ENCODE peak calls at places on chromosomes 4 and X, in five cellular contexts. One of them, this sample, is unnamed.

GRCh38 chr4:75843596-75843995 is 58.7 kb downstream of the PPEF2 start:
- DNase-seq in choroid plexus epithelial cell: no peak
- DNase-seq in brain microvascular endothelial cell: no peak
- DNase-seq in pancreas: no peak
- DNase-seq in cardiac muscle cell: no peak
- DNase-seq in this sample: no peak

GRCh38 chr4:40210776-40211175 is 13.9 kb downstream of the RHOH start:
- DNase-seq in pancreas: no peak
- DNase-seq in choroid plexus epithelial cell: no peak
- DNase-seq in brain microvascular endothelial cell: no peak
- DNase-seq in cardiac muscle cell: no peak
- DNase-seq in this sample: no peak

GRCh38 chrX:53547668-53548067 is 113.5 kb upstream of the HSD17B10 start:
- DNase-seq in choroid plexus epithelial cell: no peak
- DNase-seq in cardiac muscle cell: no peak
- DNase-seq in brain microvascular endothelial cell: no peak
- DNase-seq in pancreas: no peak
- DNase-seq in this sample: no peak

GRCh38 chrX:71659959-71660358 is 7.4 kb upstream of the LOC101059915 start:
- DNase-seq in brain microvascular endothelial cell: no peak
- DNase-seq in choroid plexus epithelial cell: no peak
- DNase-seq in pancreas: no peak
- DNase-seq in cardiac muscle cell: no peak
- DNase-seq in this sample: no peak

GRCh38 chr4:68271851-68272756 is 26.6 kb upstream of the TMPRSS11B start:
- DNase-seq in pancreas: no peak
- DNase-seq in brain microvascular endothelial cell: peak; percentile 35
- DNase-seq in choroid plexus epithelial cell: peak; percentile 83
- DNase-seq in cardiac muscle cell: peak; percentile 76
- DNase-seq in this sample: peak; percentile 11

GRCh38 chr4:147732516-147733193 is 767 bp downstream of the ARHGAP10 start:
- DNase-seq in choroid plexus epithelial cell: peak; percentile 59
- DNase-seq in brain microvascular endothelial cell: no peak
- DNase-seq in pancreas: peak; percentile 67
- DNase-seq in cardiac muscle cell: peak; percentile 61
- DNase-seq in this sample: no peak

GRCh38 chr4:40648742-40649281 is 19.1 kb upstream of the RBM47 start:
- DNase-seq in brain microvascular endothelial cell: no peak
- DNase-seq in choroid plexus epithelial cell: no peak
- DNase-seq in pancreas: no peak
- DNase-seq in cardiac muscle cell: no peak
- DNase-seq in this sample: no peak

GRCh38 chr4:154928640-154929257 is 147.7 kb downstream of the RBM46 start:
- DNase-seq in choroid plexus epithelial cell: peak; percentile 55
- DNase-seq in brain microvascular endothelial cell: peak; percentile 1
- DNase-seq in pancreas: no peak
- DNase-seq in cardiac muscle cell: peak; percentile 54
- DNase-seq in this sample: no peak

GRCh38 chr4:36533944-36534343 is 252.5 kb downstream of the DTHD1 start:
- DNase-seq in pancreas: no peak
- DNase-seq in brain microvascular endothelial cell: no peak
- DNase-seq in choroid plexus epithelial cell: no peak
- DNase-seq in cardiac muscle cell: no peak
- DNase-seq in this sample: no peak

GRCh38 chr4:37243722-37244582 is 591 bp upstream of the NWD2 start:
- DNase-seq in choroid plexus epithelial cell: no peak
- DNase-seq in cardiac muscle cell: peak; percentile 1
- DNase-seq in brain microvascular endothelial cell: no peak
- DNase-seq in pancreas: peak; percentile 44
- DNase-seq in this sample: no peak

GRCh38 chrX:19028560-19028959 is 44.6 kb upstream of the PHKA2 start:
- DNase-seq in pancreas: no peak
- DNase-seq in brain microvascular endothelial cell: no peak
- DNase-seq in choroid plexus epithelial cell: no peak
- DNase-seq in cardiac muscle cell: no peak
- DNase-seq in this sample: no peak

GRCh38 chr4:3462790-3463415 is at the start of gene DOK7:
- DNase-seq in pancreas: peak; percentile 84
- DNase-seq in choroid plexus epithelial cell: no peak
- DNase-seq in brain microvascular endothelial cell: no peak
- DNase-seq in cardiac muscle cell: no peak
- DNase-seq in this sample: no peak

GRCh38 chr4:152321408-152321807 is 214.5 kb downstream of the FBXW7 start:
- DNase-seq in pancreas: no peak
- DNase-seq in cardiac muscle cell: no peak
- DNase-seq in brain microvascular endothelial cell: no peak
- DNase-seq in choroid plexus epithelial cell: no peak
- DNase-seq in this sample: no peak

GRCh38 chrX:150200820-150201287 is 162.3 kb upstream of the MAMLD1 start:
- DNase-seq in choroid plexus epithelial cell: peak; percentile 97
- DNase-seq in pancreas: no peak
- DNase-seq in cardiac muscle cell: peak; percentile 94
- DNase-seq in brain microvascular endothelial cell: peak; percentile 95
- DNase-seq in this sample: no peak

GRCh38 chrX:9912341-9912740 is 54.8 kb upstream of the CLDN34 start:
- DNase-seq in pancreas: no peak
- DNase-seq in brain microvascular endothelial cell: no peak
- DNase-seq in choroid plexus epithelial cell: no peak
- DNase-seq in cardiac muscle cell: peak; percentile 37
- DNase-seq in this sample: peak; percentile 50

GRCh38 chrX:20224814-20225487 is 41.8 kb downstream of the RPS6KA3 start:
- DNase-seq in choroid plexus epithelial cell: peak; percentile 42
- DNase-seq in cardiac muscle cell: peak; percentile 22
- DNase-seq in brain microvascular endothelial cell: no peak
- DNase-seq in pancreas: no peak
- DNase-seq in this sample: no peak

GRCh38 chr4:173731257-173731656 is 201.2 kb upstream of the HAND2 start:
- DNase-seq in pancreas: no peak
- DNase-seq in cardiac muscle cell: no peak
- DNase-seq in choroid plexus epithelial cell: no peak
- DNase-seq in brain microvascular endothelial cell: no peak
- DNase-seq in this sample: no peak

GRCh38 chr4:138184881-138185280 is 57.3 kb downstream of the SLC7A11 start:
- DNase-seq in brain microvascular endothelial cell: no peak
- DNase-seq in cardiac muscle cell: peak; percentile 45
- DNase-seq in choroid plexus epithelial cell: no peak
- DNase-seq in pancreas: no peak
- DNase-seq in this sample: no peak

GRCh38 chrX:67613366-67613765 is 69.5 kb downstream of the AR start:
- DNase-seq in pancreas: no peak
- DNase-seq in brain microvascular endothelial cell: no peak
- DNase-seq in choroid plexus epithelial cell: peak; percentile 39
- DNase-seq in cardiac muscle cell: peak; percentile 15
- DNase-seq in this sample: no peak

GRCh38 chr4:168304744-168305459 is 13.7 kb downstream of the DDX60 start:
- DNase-seq in pancreas: no peak
- DNase-seq in choroid plexus epithelial cell: peak; percentile 21
- DNase-seq in cardiac muscle cell: peak; percentile 21
- DNase-seq in brain microvascular endothelial cell: peak; percentile 29
- DNase-seq in this sample: no peak

GRCh38 chrX:53086464-53086863 is 4.3 kb downstream of the TSPYL2 start:
- DNase-seq in brain microvascular endothelial cell: no peak
- DNase-seq in pancreas: peak; percentile 83
- DNase-seq in choroid plexus epithelial cell: peak; percentile 65
- DNase-seq in cardiac muscle cell: peak; percentile 59
- DNase-seq in this sample: no peak

GRCh38 chrX:135605906-135606305 is 85.4 kb downstream of the INTS6L start:
- DNase-seq in choroid plexus epithelial cell: no peak
- DNase-seq in brain microvascular endothelial cell: no peak
- DNase-seq in pancreas: no peak
- DNase-seq in cardiac muscle cell: no peak
- DNase-seq in this sample: no peak

GRCh38 chrX:107731831-107732502 is 43.6 kb downstream of the TSC22D3 start:
- DNase-seq in choroid plexus epithelial cell: peak; percentile 81
- DNase-seq in brain microvascular endothelial cell: peak; percentile 59
- DNase-seq in pancreas: peak; percentile 93
- DNase-seq in cardiac muscle cell: peak; percentile 97
- DNase-seq in this sample: no peak

GRCh38 chr4:18798123-18798522 is 776.6 kb upstream of the LCORL start:
- DNase-seq in choroid plexus epithelial cell: no peak
- DNase-seq in pancreas: no peak
- DNase-seq in brain microvascular endothelial cell: no peak
- DNase-seq in cardiac muscle cell: no peak
- DNase-seq in this sample: no peak

GRCh38 chr4:38034986-38035882 is 75.0 kb downstream of the PTTG2 start:
- DNase-seq in pancreas: no peak
- DNase-seq in brain microvascular endothelial cell: peak; percentile 60
- DNase-seq in choroid plexus epithelial cell: peak; percentile 84
- DNase-seq in cardiac muscle cell: peak; percentile 78
- DNase-seq in this sample: peak; percentile 52

GRCh38 chrX:97126020-97126419 is 242.3 kb downstream of the RPA4 start:
- DNase-seq in cardiac muscle cell: peak; percentile 63
- DNase-seq in choroid plexus epithelial cell: peak; percentile 36
- DNase-seq in brain microvascular endothelial cell: peak; percentile 0
- DNase-seq in pancreas: no peak
- DNase-seq in this sample: no peak

GRCh38 chrX:24965400-24965799 is 50.4 kb downstream of the ARX start:
- DNase-seq in choroid plexus epithelial cell: no peak
- DNase-seq in cardiac muscle cell: no peak
- DNase-seq in brain microvascular endothelial cell: no peak
- DNase-seq in pancreas: no peak
- DNase-seq in this sample: no peak

GRCh38 chrX:22060451-22060940 is 28.4 kb downstream of the PHEX start:
- DNase-seq in brain microvascular endothelial cell: no peak
- DNase-seq in cardiac muscle cell: peak; percentile 43
- DNase-seq in choroid plexus epithelial cell: peak; percentile 29
- DNase-seq in pancreas: no peak
- DNase-seq in this sample: no peak

GRCh38 chrX:147776988-147777387 is 134.7 kb upstream of the FMR1 start:
- DNase-seq in cardiac muscle cell: no peak
- DNase-seq in choroid plexus epithelial cell: no peak
- DNase-seq in pancreas: no peak
- DNase-seq in brain microvascular endothelial cell: no peak
- DNase-seq in this sample: no peak

GRCh38 chrX:69010339-69010738 is 154.9 kb downstream of the PJA1 start:
- DNase-seq in choroid plexus epithelial cell: no peak
- DNase-seq in pancreas: no peak
- DNase-seq in cardiac muscle cell: no peak
- DNase-seq in brain microvascular endothelial cell: no peak
- DNase-seq in this sample: no peak

GRCh38 chrX:108022491-108023089 is 22.3 kb upstream of the VSIG1 start:
- DNase-seq in brain microvascular endothelial cell: no peak
- DNase-seq in cardiac muscle cell: no peak
- DNase-seq in choroid plexus epithelial cell: peak; percentile 13
- DNase-seq in pancreas: no peak
- DNase-seq in this sample: no peak

GRCh38 chrX:29447867-29448266 is 767.5 kb upstream of the MAGEB2 start:
- DNase-seq in cardiac muscle cell: no peak
- DNase-seq in choroid plexus epithelial cell: no peak
- DNase-seq in pancreas: no peak
- DNase-seq in brain microvascular endothelial cell: no peak
- DNase-seq in this sample: no peak

GRCh38 chr4:78845469-78845868 is 69.3 kb downstream of the BMP2K start:
- DNase-seq in choroid plexus epithelial cell: peak; percentile 32
- DNase-seq in cardiac muscle cell: peak; percentile 38
- DNase-seq in brain microvascular endothelial cell: no peak
- DNase-seq in pancreas: no peak
- DNase-seq in this sample: no peak